ENCODE peak calls at places on chromosomes 6 and 20, in six cellular contexts. B, I, H, J, C and V are unnamed samples.

GRCh38 chr6:150881911-150882481 is 16.5 kb downstream of the MTHFD1L start:
- DNase-seq in B (peak; percentile 64), I (no peak), H (no peak), J (no peak), C (no peak), V (no peak)

GRCh38 chr6:8195040-8195713 is 92.8 kb upstream of the EEF1E1 start:
- DNase-seq in B (no peak), I (no peak), H (no peak), J (no peak), C (peak; percentile 41), V (no peak)

GRCh38 chr6:36101691-36102090 is 28.6 kb upstream of the MAPK13 start:
- DNase-seq in B (no peak), I (no peak), H (no peak), J (no peak), C (no peak), V (no peak)

GRCh38 chr6:121780325-121781313 is 345.2 kb downstream of the GJA1 start:
- DNase-seq in B (peak; percentile 40), I (no peak), H (no peak), J (no peak), C (peak; percentile 42), V (no peak)

GRCh38 chr6:112560651-112561050 is 213.5 kb downstream of the RFPL4B start:
- DNase-seq in B (no peak), I (no peak), H (no peak), J (no peak), C (peak; percentile 58), V (no peak)

GRCh38 chr6:38387994-38388393 is 251.7 kb downstream of the BTBD9 start:
- DNase-seq in B (no peak), I (no peak), H (no peak), J (no peak), C (peak; percentile 10), V (no peak)

GRCh38 chr20:44485830-44486198 is 10.1 kb downstream of the TTPAL start:
- DNase-seq in B (no peak), I (no peak), H (no peak), J (no peak), C (no peak), V (no peak)

GRCh38 chr6:12181481-12181880 is 108.7 kb upstream of the EDN1 start:
- DNase-seq in B (no peak), I (no peak), H (no peak), J (no peak), C (no peak), V (no peak)

GRCh38 chr6:43714311-43715055 is 26.9 kb upstream of the MRPS18A start:
- DNase-seq in B (no peak), I (no peak), H (no peak), J (no peak), C (peak; percentile 96), V (no peak)

GRCh38 chr6:130575557-130575956 is 209.7 kb downstream of the TMEM200A start:
- DNase-seq in B (no peak), I (no peak), H (no peak), J (no peak), C (no peak), V (no peak)

GRCh38 chr6:131293472-131293911 is 158.2 kb downstream of the AKAP7 start:
- DNase-seq in B (no peak), I (no peak), H (no peak), J (no peak), C (no peak), V (no peak)

GRCh38 chr6:71333050-71333449 is 44.4 kb downstream of the OGFRL1 start:
- DNase-seq in B (no peak), I (no peak), H (no peak), J (no peak), C (no peak), V (no peak)

GRCh38 chr6:111972714-111973678 is 80.9 kb upstream of the CCN6 start:
- DNase-seq in B (peak; percentile 74), I (no peak), H (no peak), J (peak; percentile 41), C (peak; percentile 49), V (peak; percentile 43)

GRCh38 chr6:161922631-161923119 is 648.8 kb upstream of the AGPAT4 start:
- DNase-seq in B (peak; percentile 49), I (no peak), H (no peak), J (no peak), C (peak; percentile 79), V (no peak)

GRCh38 chr20:22924949-22925612 is 110.0 kb upstream of the SSTR4 start:
- DNase-seq in B (no peak), I (no peak), H (no peak), J (no peak), C (peak; percentile 18), V (no peak)

GRCh38 chr6:37306624-37307222 is 47.1 kb upstream of the RNF8 start:
- DNase-seq in B (no peak), I (no peak), H (no peak), J (no peak), C (no peak), V (no peak)

GRCh38 chr6:54681987-54682386 is 164.6 kb upstream of the FAM83B start:
- DNase-seq in B (no peak), I (no peak), H (no peak), J (no peak), C (peak; percentile 42), V (no peak)

GRCh38 chr20:63826753-63827152 is 4.3 kb downstream of the ZBTB46 start:
- DNase-seq in B (no peak), I (no peak), H (no peak), J (no peak), C (no peak), V (no peak)